ENCODE peak calls at places on chromosomes 6 and 20, in five cellular contexts. S is Peyer's patch, J is ovary, K is heart right ventricle, Z is fibroblast of mammary gland. U is an unnamed sample.

GRCh38 chr20:38211200-38212097 is 46.4 kb upstream of the TGM2 start:
- DNase-seq in J (peak; percentile 19), S (no peak), Z (no peak), K (no peak), U (peak; percentile 58)

GRCh38 chr6:43301081-43301870 is 3.2 kb downstream of the SLC22A7 start:
- DNase-seq in J (no peak), S (no peak), Z (no peak), K (no peak), U (no peak)

GRCh38 chr6:27619436-27619835 is 146.5 kb upstream of the ZNF184 start:
- DNase-seq in S (no peak), Z (no peak), J (no peak), K (no peak), U (no peak)

GRCh38 chr6:108576724-108577123 is 16.0 kb downstream of the FOXO3 start:
- DNase-seq in J (no peak), S (no peak), Z (peak; percentile 38), K (no peak), U (no peak)

GRCh38 chr6:151681426-151682059 is 125.9 kb upstream of the ESR1 start:
- DNase-seq in Z (peak; percentile 56), S (no peak), J (peak; percentile 45), K (peak; percentile 18), U (peak; percentile 62)

GRCh38 chr6:168292911-168293310 is 26.7 kb downstream of the DACT2 start:
- DNase-seq in Z (no peak), S (no peak), K (no peak), J (no peak), U (no peak)

GRCh38 chr20:38277691-38278090 is 17.2 kb upstream of the KIAA1755 start:
- DNase-seq in Z (no peak), J (no peak), S (no peak), K (no peak), U (no peak)

GRCh38 chr20:38999217-38999616 is 37.1 kb downstream of the DHX35 start:
- DNase-seq in K (no peak), J (no peak), Z (no peak), S (no peak), U (no peak)

GRCh38 chr20:61135266-61135665 is 116.8 kb upstream of the CDH4 start:
- DNase-seq in Z (no peak), K (no peak), S (no peak), J (no peak), U (no peak)

GRCh38 chr6:167044696-167045095 is 45.5 kb downstream of the CEP43 start:
- DNase-seq in K (peak; percentile 23), Z (peak; percentile 38), J (no peak), S (no peak), U (peak; percentile 95)

GRCh38 chr6:117272886-117273285 is 7.5 kb downstream of the VGLL2 start:
- DNase-seq in Z (no peak), J (no peak), S (no peak), K (no peak), U (no peak)

GRCh38 chr6:148559848-148560433 is 186.9 kb upstream of the UST start:
- DNase-seq in S (peak; percentile 77), J (peak; percentile 89), K (peak; percentile 83), Z (peak; percentile 62), U (peak; percentile 95)

GRCh38 chr6:85450578-85450884 is 648 bp downstream of the NT5E start:
- DNase-seq in K (no peak), Z (no peak), S (no peak), J (no peak), U (no peak)

GRCh38 chr6:159217595-159218275 is 48.5 kb downstream of the FNDC1 start:
- DNase-seq in J (no peak), Z (no peak), S (no peak), K (no peak), U (peak; percentile 88)

DNA sequence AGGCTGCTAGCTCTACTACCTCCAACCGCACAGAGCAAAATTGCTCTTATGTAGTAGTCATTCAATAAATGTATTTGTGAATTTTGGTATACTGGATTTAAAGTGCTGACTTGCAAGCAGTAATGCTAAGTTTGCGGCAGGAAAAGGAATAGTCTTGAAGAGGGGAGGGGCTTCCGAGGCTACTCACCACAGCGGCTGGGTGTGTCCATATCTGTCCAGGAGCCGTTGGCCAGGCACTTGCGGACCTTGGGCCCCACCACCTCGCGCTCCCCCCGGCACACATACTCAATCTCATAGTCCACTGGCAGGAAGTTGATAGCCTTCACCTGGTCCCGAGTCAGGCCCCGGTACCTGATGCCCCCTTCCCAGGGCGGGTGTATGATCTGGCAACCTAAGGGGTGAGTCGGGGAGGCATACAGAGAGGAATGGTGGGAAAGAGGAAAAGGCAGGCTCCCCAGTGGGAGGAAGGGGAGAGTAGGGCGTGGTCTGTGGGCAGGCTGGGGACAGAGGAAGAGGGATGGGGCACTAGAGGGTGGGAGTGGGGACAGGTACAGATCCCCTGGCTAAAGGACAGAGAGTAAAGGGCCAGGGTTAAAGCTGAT is 1.7 kb downstream of the GABBR1 start:
- DNase-seq in Z (no peak), J (no peak), K (no peak), S (no peak), U (peak; percentile 61)
- H3K4me3 ChIP-seq in Z (peak overlapping the region; percentile 60), J (no peak overlapping the region), K (peak overlapping the region; percentile 76), S (no peak overlapping the region), U (no peak overlapping the region)

GRCh38 chr6:87901613-87902012 is 146.0 kb upstream of the SPACA1 start:
- DNase-seq in J (no peak), S (no peak), K (no peak), Z (no peak), U (no peak)

GRCh38 chr6:87902383-87902782 is 145.3 kb upstream of the SPACA1 start:
- DNase-seq in S (no peak), Z (no peak), K (no peak), J (no peak), U (no peak)

GRCh38 chr6:87900160-87900698 is 147.4 kb upstream of the SPACA1 start:
- DNase-seq in J (no peak), S (no peak), K (no peak), Z (no peak), U (no peak)

GRCh38 chr6:87899499-87900147 is 148.0 kb upstream of the SPACA1 start:
- DNase-seq in K (no peak), Z (no peak), J (no peak), S (no peak), U (no peak)

DNA sequence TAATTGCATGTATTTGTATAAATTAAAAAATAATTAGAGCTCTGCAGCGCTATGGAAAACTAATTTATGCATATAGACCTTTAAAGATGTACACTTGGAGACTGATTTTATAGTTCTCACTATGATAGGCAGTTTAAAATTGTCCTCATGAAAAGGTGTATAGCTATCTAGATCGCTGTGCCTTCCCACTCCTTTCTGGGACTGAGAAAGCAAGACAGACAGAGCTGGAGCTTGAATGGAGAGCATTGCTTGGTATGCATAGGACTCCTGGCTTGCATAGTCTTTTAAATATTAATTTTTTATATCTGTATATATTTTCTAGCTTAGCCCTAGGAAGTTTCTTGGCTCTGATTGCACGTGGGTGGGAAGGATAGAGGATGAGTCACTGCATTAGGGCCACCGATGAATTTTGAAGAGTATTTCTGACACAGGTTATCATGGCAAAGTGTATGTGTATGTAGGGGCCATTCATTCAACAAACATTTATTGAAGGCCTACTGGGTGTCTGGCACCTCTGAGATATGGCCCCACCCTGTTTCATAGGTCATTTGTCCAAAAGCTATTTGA is 150.0 kb upstream of the SPACA1 start:
- DNase-seq in S (no peak), Z (peak; percentile 40), J (no peak), K (no peak), U (no peak)
- TF ChIP-seq CTCF in S (no peak), Z (no peak), J (no peak), K (no peak), U (no peak)

GRCh38 chr6:31826793-31827285 is 699 bp upstream of the HSPA1B start:
- DNase-seq in J (peak; percentile 91), S (peak; percentile 87), Z (peak; percentile 88), K (peak; percentile 84), U (peak; percentile 91)
- H3K4me3 ChIP-seq in J (peak overlapping the region; percentile 28), S (peak overlapping the region; percentile 51), Z (peak overlapping the region; percentile 75), K (peak overlapping the region; percentile 65), U (peak overlapping the region; percentile 77)

DNA sequence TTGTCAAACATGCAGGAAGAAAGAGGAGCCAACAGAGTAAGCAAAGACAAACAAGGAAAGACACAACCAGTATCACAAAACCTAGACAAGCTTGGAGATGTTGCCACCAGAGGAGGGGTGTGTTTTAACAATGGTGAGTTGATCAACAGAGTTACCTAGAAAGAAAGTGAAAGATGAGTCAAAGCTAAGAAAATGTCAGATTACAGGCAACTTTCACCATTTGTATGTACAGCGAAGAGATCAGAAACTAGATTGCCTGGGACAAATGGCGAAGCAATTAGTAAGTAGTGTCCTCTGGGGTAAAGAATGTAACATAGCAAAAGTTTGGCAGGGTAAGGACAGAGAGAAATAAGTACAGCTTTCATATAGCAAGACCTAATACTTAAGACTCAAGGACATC is 51.6 kb upstream of the POU3F2 start:
- DNase-seq in S (no peak), K (no peak), J (no peak), Z (no peak), U (no peak)
- TF ChIP-seq CTCF in S (no peak), K (no peak), J (no peak), Z (no peak), U (no peak)

GRCh38 chr20:32203556-32204484 is 3.7 kb downstream of the PLAGL2 start:
- DNase-seq in S (no peak), Z (peak; percentile 63), K (no peak), J (no peak), U (peak; percentile 43)
- H3K4me3 ChIP-seq in S (no peak overlapping the region), Z (no peak overlapping the region), K (no peak overlapping the region), J (no peak overlapping the region), U (no peak overlapping the region)

GRCh38 chr6:115643762-115644161 is 416.9 kb downstream of the FRK start:
- DNase-seq in K (no peak), S (no peak), Z (peak; percentile 18), J (no peak), U (no peak)
- TF ChIP-seq CTCF in K (no peak), S (no peak), Z (no peak), J (no peak), U (no peak)

GRCh38 chr6:21073318-21073839 is 520.2 kb upstream of the SOX4 start:
- DNase-seq in K (no peak), S (no peak), J (no peak), Z (no peak), U (no peak)

GRCh38 chr6:21078497-21078896 is 515.1 kb upstream of the SOX4 start:
- DNase-seq in J (no peak), Z (no peak), K (no peak), S (no peak), U (no peak)

GRCh38 chr6:21074484-21074883 is 519.1 kb upstream of the SOX4 start:
- DNase-seq in K (no peak), J (no peak), Z (no peak), S (no peak), U (no peak)

GRCh38 chr6:21079468-21080048 is 514.0 kb upstream of the SOX4 start:
- DNase-seq in K (no peak), J (no peak), S (no peak), Z (peak; percentile 16), U (peak; percentile 36)

DNA sequence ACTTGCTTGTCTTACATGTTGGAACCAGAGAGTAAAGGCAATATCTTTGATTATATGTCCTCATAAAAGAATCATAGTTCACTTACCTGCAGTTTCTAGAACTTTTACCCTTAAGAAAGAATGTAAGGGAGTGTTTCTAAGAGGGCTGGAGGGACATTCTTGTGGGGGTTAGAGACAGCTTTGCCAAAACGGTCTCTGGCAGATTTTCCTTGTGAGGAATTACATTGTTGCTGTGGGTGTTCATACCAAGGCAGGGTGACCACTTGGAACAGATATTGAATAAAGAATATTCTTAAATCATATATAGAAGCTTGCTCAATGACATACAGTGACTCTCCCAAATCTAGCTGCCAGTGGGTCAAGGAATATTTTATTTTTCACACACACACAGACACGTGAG is 517.6 kb upstream of the SOX4 start:
- DNase-seq in Z (no peak), K (no peak), J (no peak), S (no peak), U (no peak)
- H3K4me3 ChIP-seq in Z (no peak overlapping the region), K (no peak overlapping the region), J (no peak overlapping the region), S (no peak overlapping the region), U (no peak overlapping the region)